ENCODE peak calls at places on chromosomes 16 and 17, in six cellular contexts. O is stimulated activated CD4-positive, alpha-beta T cell treated with anti-CD3 and anti-CD28 coated beads, Interleukin-4, amount 100 ng/mL, for 1 hour; S is activated naive CD8-positive, alpha-beta T cell treated with anti-CD3 and anti-CD28 coated beads, Interleukin-2, amount 50 U/mL, for 24 hours; B is posterior vena cava; A is HFF-Myc; Z is activated T-helper 1 cell treated with anti-CD3 and anti-CD28 coated beads, Interleukin-2, amount 50 U/mL, for 16 hours. Y is an unnamed sample.

GRCh38 chr17:81523139-81524062 is 4.8 kb upstream of the FSCN2 start:
- DNase-seq in O (no peak), S (no peak), B (no peak), A (no peak), Z (no peak), Y (no peak)

GRCh38 chr17:17685775-17686291 is 4.6 kb downstream of the RAI1 start:
- DNase-seq in O (no peak), S (no peak), B (no peak), A (peak; percentile 56), Z (no peak), Y (peak; percentile 71)

GRCh38 chr17:17811381-17812210 is 25.2 kb downstream of the SREBF1 start:
- DNase-seq in O (no peak), S (no peak), B (no peak), A (no peak), Z (no peak), Y (no peak)

GRCh38 chr17:80790021-80790765 is 201.4 kb upstream of the CHMP6 start:
- DNase-seq in O (no peak), S (peak; percentile 34), B (peak; percentile 64), A (no peak), Z (no peak), Y (no peak)

GRCh38 chr17:32517982-32518381 is 31.2 kb downstream of the CDK5R1 start:
- DNase-seq in O (no peak), S (no peak), B (no peak), A (no peak), Z (no peak), Y (no peak)

GRCh38 chr17:3923466-3924190 is 7.4 kb upstream of the P2RX1 start:
- DNase-seq in O (no peak), S (no peak), B (no peak), A (no peak), Z (no peak), Y (no peak)

GRCh38 chr16:48365601-48366164 is 19.5 kb downstream of the SIAH1 start:
- DNase-seq in O (peak; percentile 77), S (peak; percentile 86), B (peak; percentile 97), A (no peak), Z (peak; percentile 51), Y (peak; percentile 95)

GRCh38 chr16:67979955-67980678 is at the start of gene DPEP3:
- DNase-seq in O (no peak), S (no peak), B (no peak), A (no peak), Z (no peak), Y (no peak)

GRCh38 chr17:60087882-60088669 is 9.4 kb upstream of the HEATR6 start:
- DNase-seq in O (no peak), S (no peak), B (no peak), A (no peak), Z (no peak), Y (no peak)

GRCh38 chr17:34242553-34242952 is 12.5 kb upstream of the CCL2 start:
- DNase-seq in O (no peak), S (no peak), B (no peak), A (no peak), Z (no peak), Y (no peak)

GRCh38 chr17:59074494-59074893 is 32.2 kb downstream of the TRIM37 start:
- DNase-seq in O (no peak), S (no peak), B (no peak), A (no peak), Z (no peak), Y (no peak)

GRCh38 chr17:14125518-14126125 is 56.3 kb downstream of the COX10 start:
- DNase-seq in O (no peak), S (no peak), B (no peak), A (no peak), Z (no peak), Y (no peak)

GRCh38 chr16:22375963-22376640 is 1.7 kb upstream of the CDR2 start:
- DNase-seq in O (no peak), S (no peak), B (no peak), A (no peak), Z (no peak), Y (no peak)

GRCh38 chr16:26542198-26542597 is 524.5 kb upstream of the C16orf82 start:
- DNase-seq in O (no peak), S (no peak), B (no peak), A (no peak), Z (no peak), Y (no peak)

GRCh38 chr16:11742536-11743307 is at the start of gene TXNDC11:
- DNase-seq in O (peak; percentile 100), S (peak; percentile 100), B (peak; percentile 100), A (peak; percentile 85), Z (peak; percentile 99), Y (peak; percentile 99)

GRCh38 chr17:30240177-30240576 is 4.7 kb upstream of the SLC6A4 start:
- DNase-seq in O (no peak), S (no peak), B (no peak), A (no peak), Z (no peak), Y (no peak)

GRCh38 chr16:12319464-12320030 is 343.0 kb downstream of the SNX29 start:
- DNase-seq in O (no peak), S (no peak), B (peak; percentile 78), A (no peak), Z (no peak), Y (no peak)

GRCh38 chr17:81416612-81417011 is 21.4 kb downstream of the BAHCC1 start:
- DNase-seq in O (no peak), S (no peak), B (no peak), A (no peak), Z (no peak), Y (no peak)

GRCh38 chr17:80364091-80364691 is 50.8 kb upstream of the ENDOV start:
- DNase-seq in O (peak; percentile 14), S (peak; percentile 12), B (peak; percentile 79), A (no peak), Z (no peak), Y (no peak)

GRCh38 chr16:87303431-87303930 is 13.7 kb downstream of the C16orf95 start:
- DNase-seq in O (no peak), S (no peak), B (peak; percentile 72), A (no peak), Z (no peak), Y (no peak)

GRCh38 chr16:24409045-24409444 is 130.3 kb upstream of the RBBP6 start:
- DNase-seq in O (no peak), S (no peak), B (no peak), A (no peak), Z (no peak), Y (no peak)

GRCh38 chr17:2972749-2973148 is 90.7 kb downstream of the OR1D5 start:
- DNase-seq in O (no peak), S (no peak), B (no peak), A (no peak), Z (no peak), Y (no peak)

GRCh38 chr16:88570691-88571092 is 489 bp downstream of the ZC3H18 start:
- DNase-seq in O (peak; percentile 45), S (peak; percentile 42), B (no peak), A (no peak), Z (no peak), Y (peak; percentile 55)

Y was measured in Peyer's patch.